ENCODE peak calls at places on chromosome 6, in nine cellular contexts. L, B, G, O, C, X, Y, P and F are unnamed samples. For H3K4me1 and H3K36me3, the result is how much of the 10 kb centered on the place peaks cover.

GRCh38 chr6:2853766-2854393 is 12.2 kb upstream of the SERPINB1 start:
- DNase-seq in L (no peak), G (peak), Y (no peak), O (no peak), B (peak), C (no peak), P (no peak), X (peak), F (no peak)

GRCh38 chr6:18044108-18044783 is 56.8 kb upstream of the KIF13A start:
- DNase-seq in P (no peak), B (peak), X (no peak), L (no peak), O (no peak), Y (no peak), C (no peak), G (no peak), F (no peak)

GRCh38 chr6:147022041-147022440 is 182.2 kb upstream of the STXBP5 start:
- DNase-seq in P (no peak), C (no peak), G (no peak), L (no peak), B (no peak), X (no peak), Y (no peak), O (no peak), F (no peak)

GRCh38 chr6:139376604-139377218 is 2.3 kb upstream of the CITED2 start:
- DNase-seq in B (peak), Y (peak), C (no peak), L (no peak), O (peak), X (peak), G (peak), P (peak), F (no peak)

GRCh38 chr6:74967821-74968220 is 238.0 kb downstream of the COL12A1 start:
- DNase-seq in Y (no peak), O (no peak), B (no peak), G (no peak), C (no peak), P (no peak), X (no peak), L (no peak), F (no peak)

GRCh38 chr6:65776332-65776731 is 69.3 kb upstream of the EYS start:
- DNase-seq in G (peak), X (no peak), O (no peak), Y (no peak), B (no peak), L (no peak), P (no peak), C (no peak), F (no peak)

GRCh38 chr6:26017567-26017966 is 55.0 kb downstream of the TRIM38 start:
- DNase-seq in L (peak), Y (peak), B (peak), O (no peak), X (peak), C (no peak), G (peak), P (no peak), F (peak)

GRCh38 chr6:169971951-169972651 is 220.7 kb downstream of the ERMARD start:
- DNase-seq in C (no peak), B (peak), L (no peak), X (no peak), G (no peak), Y (peak), O (no peak), P (peak), F (peak)

GRCh38 chr6:166691199-166691598 is 64.1 kb upstream of the RPS6KA2 start:
- DNase-seq in X (peak), L (no peak), Y (no peak), B (peak), O (peak), C (no peak), G (peak), P (no peak), F (peak)

GRCh38 chr6:5084787-5085637 is at the start of gene PPP1R3G:
- DNase-seq in P (no peak), Y (no peak), C (no peak), B (peak), O (no peak), X (peak), L (peak), G (peak), F (peak)

GRCh38 chr6:52376763-52377162 is 14.8 kb downstream of the PAQR8 start:
- DNase-seq in C (no peak), Y (no peak), X (no peak), L (no peak), P (no peak), G (no peak), O (no peak), B (no peak), F (no peak)

GRCh38 chr6:47254906-47255305 is 54.8 kb downstream of the TNFRSF21 start:
- DNase-seq in P (no peak), X (no peak), L (no peak), O (no peak), C (no peak), Y (no peak), B (no peak), G (no peak), F (no peak)

GRCh38 chr6:136592930-136593673 is 42.9 kb upstream of the MAP7 start:
- DNase-seq in C (no peak), X (no peak), P (no peak), L (no peak), B (no peak), G (peak), Y (no peak), O (no peak), F (no peak)

GRCh38 chr6:1605822-1606532 is 3.7 kb upstream of the FOXC1 start:
- DNase-seq in B (no peak), O (no peak), X (no peak), Y (no peak), G (peak), P (no peak), L (no peak), C (no peak), F (no peak)
- H3K4me1 ChIP-seq in B (under half), O (under half), X (under half), Y (under half), G (under half), P (under half), L (under half), C (under half), F (under half)

DNA sequence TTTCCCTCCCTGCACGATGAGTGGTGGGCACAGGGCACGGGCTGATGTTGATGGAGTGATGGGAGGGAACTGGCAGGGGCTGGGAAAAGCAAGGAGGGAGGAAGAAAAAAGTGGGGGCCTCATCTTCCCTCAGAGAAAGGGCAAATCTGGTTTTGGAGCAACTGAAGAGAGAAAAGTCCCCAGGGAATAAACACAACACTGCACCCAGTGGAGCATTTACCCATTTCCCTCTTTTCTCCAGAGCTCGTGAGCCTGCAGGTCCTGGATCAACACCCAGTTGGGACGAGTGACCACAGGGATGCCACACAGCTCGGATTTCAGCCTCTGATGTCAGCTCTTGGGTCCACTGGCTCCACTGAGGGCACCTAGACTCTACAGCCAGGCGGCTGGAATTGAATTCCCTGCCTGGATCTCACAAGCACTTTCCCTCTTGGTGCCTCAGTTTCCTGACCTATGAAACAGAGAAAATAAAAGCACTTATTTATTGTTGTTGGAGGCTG is 11.4 kb downstream of the MICA start:
- DNase-seq in P (no peak), C (no peak), O (no peak), Y (no peak), B (no peak), L (no peak), G (no peak), X (no peak), F (no peak)
- H3K36me3 ChIP-seq in P (under half), C (under half), O (under half), Y (under half), B (under half), L (half or more), G (under half), X (under half), F (half or more)

GRCh38 chr6:16241321-16241689 is 2.9 kb downstream of the GMPR start:
- DNase-seq in Y (no peak), G (no peak), P (no peak), O (no peak), X (no peak), C (no peak), B (no peak), L (no peak), F (no peak)

GRCh38 chr6:16240618-16241320 is 2.4 kb downstream of the GMPR start:
- DNase-seq in Y (no peak), B (no peak), G (no peak), P (no peak), C (no peak), X (no peak), L (no peak), O (peak), F (no peak)

GRCh38 chr6:16238658-16239089 is 287 bp downstream of the GMPR start:
- DNase-seq in B (no peak), C (no peak), G (no peak), O (no peak), X (no peak), P (no peak), L (no peak), Y (no peak), F (no peak)

GRCh38 chr6:16239090-16239797 is 857 bp downstream of the GMPR start:
- DNase-seq in C (no peak), O (peak), Y (peak), B (peak), G (peak), X (peak), L (peak), P (no peak), F (peak)

GRCh38 chr6:16239798-16240123 is 1.4 kb downstream of the GMPR start:
- DNase-seq in X (no peak), P (peak), Y (no peak), O (no peak), B (peak), G (peak), C (no peak), L (peak), F (no peak)
- H3K4me1 ChIP-seq in X (under half), P (under half), Y (under half), O (half or more), B (under half), G (under half), C (under half), L (under half), F (under half)

GRCh38 chr6:30641048-30641447 is 5.9 kb upstream of the C6orf136 start:
- DNase-seq in G (no peak), X (no peak), C (no peak), Y (no peak), L (no peak), P (no peak), O (no peak), B (no peak), F (no peak)

GRCh38 chr6:30644769-30645168 is 2.2 kb upstream of the C6orf136 start:
- DNase-seq in L (no peak), X (no peak), G (no peak), O (no peak), Y (no peak), B (no peak), P (no peak), C (no peak), F (no peak)

GRCh38 chr6:30646450-30647038 is 389 bp upstream of the C6orf136 start:
- DNase-seq in P (no peak), C (no peak), Y (peak), B (peak), X (no peak), G (no peak), L (no peak), O (no peak), F (no peak)

GRCh38 chr6:30645989-30646388 is 944 bp upstream of the C6orf136 start:
- DNase-seq in Y (no peak), G (no peak), P (no peak), B (no peak), O (no peak), X (no peak), L (no peak), C (no peak), F (no peak)

GRCh38 chr6:30643656-30644055 is 3.3 kb upstream of the C6orf136 start:
- DNase-seq in Y (no peak), B (no peak), C (no peak), G (no peak), O (no peak), L (no peak), P (no peak), X (no peak), F (no peak)
- H3K36me3 ChIP-seq in Y (under half), B (under half), C (under half), G (under half), O (under half), L (under half), P (under half), X (under half), F (under half)